ENCODE peak calls at places on chromosome 17, in six cellular contexts. One of them, this sample, is unnamed.

GRCh38 chr17:48577330-48577945 is 712 bp downstream of the HOXB4 start:
- DNase-seq in anterior cingulate cortex: no peak
- DNase-seq in ELR: no peak
- DNase-seq in MV-4-11: no peak
- DNase-seq in nephron progenitor cell: peak
- DNase-seq in activated naive CD8-positive, alpha-beta T cell treated with anti-CD3 and anti-CD28 coated beads, Interleukin-2, amount 50 U/mL, for 16 hours: no peak
- DNase-seq in this sample: no peak

GRCh38 chr17:77097772-77098171 is 43.0 kb upstream of the SEC14L1 start:
- DNase-seq in anterior cingulate cortex: peak
- DNase-seq in ELR: no peak
- DNase-seq in MV-4-11: no peak
- DNase-seq in nephron progenitor cell: no peak
- DNase-seq in activated naive CD8-positive, alpha-beta T cell treated with anti-CD3 and anti-CD28 coated beads, Interleukin-2, amount 50 U/mL, for 16 hours: no peak
- DNase-seq in this sample: peak

GRCh38 chr17:57499648-57500049 is 243.3 kb downstream of the MSI2 start:
- DNase-seq in anterior cingulate cortex: no peak
- DNase-seq in ELR: peak
- DNase-seq in MV-4-11: peak
- DNase-seq in nephron progenitor cell: no peak
- DNase-seq in activated naive CD8-positive, alpha-beta T cell treated with anti-CD3 and anti-CD28 coated beads, Interleukin-2, amount 50 U/mL, for 16 hours: no peak
- DNase-seq in this sample: no peak

GRCh38 chr17:58960068-58960467 is 146.6 kb downstream of the TRIM37 start:
- DNase-seq in anterior cingulate cortex: no peak
- DNase-seq in ELR: peak
- DNase-seq in MV-4-11: no peak
- DNase-seq in nephron progenitor cell: no peak
- DNase-seq in activated naive CD8-positive, alpha-beta T cell treated with anti-CD3 and anti-CD28 coated beads, Interleukin-2, amount 50 U/mL, for 16 hours: no peak
- DNase-seq in this sample: peak

GRCh38 chr17:7308625-7309433 is 1.4 kb downstream of the EIF5A start:
- DNase-seq in anterior cingulate cortex: peak
- DNase-seq in ELR: peak
- DNase-seq in MV-4-11: peak
- DNase-seq in nephron progenitor cell: peak
- DNase-seq in activated naive CD8-positive, alpha-beta T cell treated with anti-CD3 and anti-CD28 coated beads, Interleukin-2, amount 50 U/mL, for 16 hours: peak
- DNase-seq in this sample: peak

GRCh38 chr17:36500745-36501225 is 14.3 kb downstream of the ZNHIT3 start:
- DNase-seq in anterior cingulate cortex: no peak
- DNase-seq in ELR: no peak
- DNase-seq in MV-4-11: no peak
- DNase-seq in nephron progenitor cell: no peak
- DNase-seq in activated naive CD8-positive, alpha-beta T cell treated with anti-CD3 and anti-CD28 coated beads, Interleukin-2, amount 50 U/mL, for 16 hours: no peak
- DNase-seq in this sample: no peak

GRCh38 chr17:78954684-78955083 is 25.0 kb downstream of the LGALS3BP start:
- DNase-seq in anterior cingulate cortex: no peak
- DNase-seq in ELR: no peak
- DNase-seq in MV-4-11: no peak
- DNase-seq in nephron progenitor cell: no peak
- DNase-seq in activated naive CD8-positive, alpha-beta T cell treated with anti-CD3 and anti-CD28 coated beads, Interleukin-2, amount 50 U/mL, for 16 hours: no peak
- DNase-seq in this sample: no peak

GRCh38 chr17:78130439-78131101 is at the start of gene TMC8:
- DNase-seq in anterior cingulate cortex: no peak
- DNase-seq in ELR: no peak
- DNase-seq in MV-4-11: peak
- DNase-seq in nephron progenitor cell: no peak
- DNase-seq in activated naive CD8-positive, alpha-beta T cell treated with anti-CD3 and anti-CD28 coated beads, Interleukin-2, amount 50 U/mL, for 16 hours: no peak
- DNase-seq in this sample: no peak

GRCh38 chr17:8894673-8895578 is 27.5 kb upstream of the PIK3R6 start:
- DNase-seq in anterior cingulate cortex: no peak
- DNase-seq in ELR: peak
- DNase-seq in MV-4-11: peak
- DNase-seq in nephron progenitor cell: peak
- DNase-seq in activated naive CD8-positive, alpha-beta T cell treated with anti-CD3 and anti-CD28 coated beads, Interleukin-2, amount 50 U/mL, for 16 hours: no peak
- DNase-seq in this sample: peak

GRCh38 chr17:49637050-49637449 is 40.8 kb downstream of the SPOP start:
- DNase-seq in anterior cingulate cortex: no peak
- DNase-seq in ELR: peak
- DNase-seq in MV-4-11: no peak
- DNase-seq in nephron progenitor cell: no peak
- DNase-seq in activated naive CD8-positive, alpha-beta T cell treated with anti-CD3 and anti-CD28 coated beads, Interleukin-2, amount 50 U/mL, for 16 hours: no peak
- DNase-seq in this sample: no peak

GRCh38 chr17:44400226-44400847 is 10.9 kb upstream of the ITGA2B start:
- DNase-seq in anterior cingulate cortex: no peak
- DNase-seq in ELR: peak
- DNase-seq in MV-4-11: peak
- DNase-seq in nephron progenitor cell: no peak
- DNase-seq in activated naive CD8-positive, alpha-beta T cell treated with anti-CD3 and anti-CD28 coated beads, Interleukin-2, amount 50 U/mL, for 16 hours: no peak
- DNase-seq in this sample: peak

GRCh38 chr17:77730376-77730775 is 228.1 kb upstream of the TNRC6C start:
- DNase-seq in anterior cingulate cortex: no peak
- DNase-seq in ELR: no peak
- DNase-seq in MV-4-11: no peak
- DNase-seq in nephron progenitor cell: no peak
- DNase-seq in activated naive CD8-positive, alpha-beta T cell treated with anti-CD3 and anti-CD28 coated beads, Interleukin-2, amount 50 U/mL, for 16 hours: no peak
- DNase-seq in this sample: no peak

GRCh38 chr17:5758651-5759050 is 174.3 kb upstream of the NLRP1 start:
- DNase-seq in anterior cingulate cortex: no peak
- DNase-seq in ELR: peak
- DNase-seq in MV-4-11: no peak
- DNase-seq in nephron progenitor cell: no peak
- DNase-seq in activated naive CD8-positive, alpha-beta T cell treated with anti-CD3 and anti-CD28 coated beads, Interleukin-2, amount 50 U/mL, for 16 hours: no peak
- DNase-seq in this sample: no peak

GRCh38 chr17:78890111-78890897 is 12.7 kb downstream of the CEP295NL start:
- DNase-seq in anterior cingulate cortex: peak
- DNase-seq in ELR: no peak
- DNase-seq in MV-4-11: peak
- DNase-seq in nephron progenitor cell: no peak
- DNase-seq in activated naive CD8-positive, alpha-beta T cell treated with anti-CD3 and anti-CD28 coated beads, Interleukin-2, amount 50 U/mL, for 16 hours: peak
- DNase-seq in this sample: peak

GRCh38 chr17:50062323-50063243 is 6.7 kb downstream of the ITGA3 start:
- DNase-seq in anterior cingulate cortex: peak
- DNase-seq in ELR: peak
- DNase-seq in MV-4-11: no peak
- DNase-seq in nephron progenitor cell: no peak
- DNase-seq in activated naive CD8-positive, alpha-beta T cell treated with anti-CD3 and anti-CD28 coated beads, Interleukin-2, amount 50 U/mL, for 16 hours: no peak
- DNase-seq in this sample: no peak

GRCh38 chr17:61218438-61218837 is 181.2 kb upstream of the TBX2 start:
- DNase-seq in anterior cingulate cortex: no peak
- DNase-seq in ELR: peak
- DNase-seq in MV-4-11: peak
- DNase-seq in nephron progenitor cell: no peak
- DNase-seq in activated naive CD8-positive, alpha-beta T cell treated with anti-CD3 and anti-CD28 coated beads, Interleukin-2, amount 50 U/mL, for 16 hours: no peak
- DNase-seq in this sample: no peak

GRCh38 chr17:8746501-8747236 is 2.0 kb upstream of the CCDC42 start:
- DNase-seq in anterior cingulate cortex: no peak
- DNase-seq in ELR: peak
- DNase-seq in MV-4-11: no peak
- DNase-seq in nephron progenitor cell: no peak
- DNase-seq in activated naive CD8-positive, alpha-beta T cell treated with anti-CD3 and anti-CD28 coated beads, Interleukin-2, amount 50 U/mL, for 16 hours: no peak
- DNase-seq in this sample: no peak

GRCh38 chr17:50961282-50962220 is 95.4 kb upstream of the TOB1 start:
- DNase-seq in anterior cingulate cortex: no peak
- DNase-seq in ELR: no peak
- DNase-seq in MV-4-11: no peak
- DNase-seq in nephron progenitor cell: no peak
- DNase-seq in activated naive CD8-positive, alpha-beta T cell treated with anti-CD3 and anti-CD28 coated beads, Interleukin-2, amount 50 U/mL, for 16 hours: no peak
- DNase-seq in this sample: no peak

GRCh38 chr17:9004961-9005285 is 16.4 kb upstream of the NTN1 start:
- DNase-seq in anterior cingulate cortex: no peak
- DNase-seq in ELR: no peak
- DNase-seq in MV-4-11: no peak
- DNase-seq in nephron progenitor cell: no peak
- DNase-seq in activated naive CD8-positive, alpha-beta T cell treated with anti-CD3 and anti-CD28 coated beads, Interleukin-2, amount 50 U/mL, for 16 hours: no peak
- DNase-seq in this sample: no peak

GRCh38 chr17:39722104-39722503 is 8.2 kb downstream of the MIEN1 start:
- DNase-seq in anterior cingulate cortex: no peak
- DNase-seq in ELR: no peak
- DNase-seq in MV-4-11: no peak
- DNase-seq in nephron progenitor cell: no peak
- DNase-seq in activated naive CD8-positive, alpha-beta T cell treated with anti-CD3 and anti-CD28 coated beads, Interleukin-2, amount 50 U/mL, for 16 hours: no peak
- DNase-seq in this sample: no peak

GRCh38 chr17:43444223-43445008 is 39.4 kb upstream of the DHX8 start:
- DNase-seq in anterior cingulate cortex: no peak
- DNase-seq in ELR: no peak
- DNase-seq in MV-4-11: no peak
- DNase-seq in nephron progenitor cell: no peak
- DNase-seq in activated naive CD8-positive, alpha-beta T cell treated with anti-CD3 and anti-CD28 coated beads, Interleukin-2, amount 50 U/mL, for 16 hours: no peak
- DNase-seq in this sample: no peak

GRCh38 chr17:16639438-16639837 is 14.2 kb downstream of the ZNF624 start:
- DNase-seq in anterior cingulate cortex: no peak
- DNase-seq in ELR: no peak
- DNase-seq in MV-4-11: no peak
- DNase-seq in nephron progenitor cell: no peak
- DNase-seq in activated naive CD8-positive, alpha-beta T cell treated with anti-CD3 and anti-CD28 coated beads, Interleukin-2, amount 50 U/mL, for 16 hours: no peak
- DNase-seq in this sample: no peak

GRCh38 chr17:50056217-50056960 is 479 bp downstream of the ITGA3 start:
- DNase-seq in anterior cingulate cortex: peak
- DNase-seq in ELR: peak
- DNase-seq in MV-4-11: no peak
- DNase-seq in nephron progenitor cell: peak
- DNase-seq in activated naive CD8-positive, alpha-beta T cell treated with anti-CD3 and anti-CD28 coated beads, Interleukin-2, amount 50 U/mL, for 16 hours: no peak
- DNase-seq in this sample: no peak

GRCh38 chr17:35314415-35315216 is 58.8 kb downstream of the SLFN11 start:
- DNase-seq in anterior cingulate cortex: no peak
- DNase-seq in ELR: peak
- DNase-seq in MV-4-11: no peak
- DNase-seq in nephron progenitor cell: peak
- DNase-seq in activated naive CD8-positive, alpha-beta T cell treated with anti-CD3 and anti-CD28 coated beads, Interleukin-2, amount 50 U/mL, for 16 hours: no peak
- DNase-seq in this sample: no peak

GRCh38 chr17:2949469-2950044 is 113.8 kb downstream of the OR1D5 start:
- DNase-seq in anterior cingulate cortex: no peak
- DNase-seq in ELR: peak
- DNase-seq in MV-4-11: no peak
- DNase-seq in nephron progenitor cell: no peak
- DNase-seq in activated naive CD8-positive, alpha-beta T cell treated with anti-CD3 and anti-CD28 coated beads, Interleukin-2, amount 50 U/mL, for 16 hours: no peak
- DNase-seq in this sample: no peak

GRCh38 chr17:14341866-14342265 is 41.0 kb downstream of the HS3ST3B1 start:
- DNase-seq in anterior cingulate cortex: no peak
- DNase-seq in ELR: no peak
- DNase-seq in MV-4-11: no peak
- DNase-seq in nephron progenitor cell: no peak
- DNase-seq in activated naive CD8-positive, alpha-beta T cell treated with anti-CD3 and anti-CD28 coated beads, Interleukin-2, amount 50 U/mL, for 16 hours: no peak
- DNase-seq in this sample: no peak

GRCh38 chr17:2024572-2025219 is 438 bp downstream of the RTN4RL1 start:
- DNase-seq in anterior cingulate cortex: no peak
- DNase-seq in ELR: no peak
- DNase-seq in MV-4-11: no peak
- DNase-seq in nephron progenitor cell: no peak
- DNase-seq in activated naive CD8-positive, alpha-beta T cell treated with anti-CD3 and anti-CD28 coated beads, Interleukin-2, amount 50 U/mL, for 16 hours: no peak
- DNase-seq in this sample: no peak

GRCh38 chr17:66676421-66676820 is 158.5 kb upstream of the CACNG5 start:
- DNase-seq in anterior cingulate cortex: no peak
- DNase-seq in ELR: peak
- DNase-seq in MV-4-11: no peak
- DNase-seq in nephron progenitor cell: no peak
- DNase-seq in activated naive CD8-positive, alpha-beta T cell treated with anti-CD3 and anti-CD28 coated beads, Interleukin-2, amount 50 U/mL, for 16 hours: no peak
- DNase-seq in this sample: no peak

GRCh38 chr17:16908282-16908681 is 63.6 kb downstream of the TNFRSF13B start:
- DNase-seq in anterior cingulate cortex: no peak
- DNase-seq in ELR: no peak
- DNase-seq in MV-4-11: no peak
- DNase-seq in nephron progenitor cell: no peak
- DNase-seq in activated naive CD8-positive, alpha-beta T cell treated with anti-CD3 and anti-CD28 coated beads, Interleukin-2, amount 50 U/mL, for 16 hours: no peak
- DNase-seq in this sample: no peak

GRCh38 chr17:71869833-71870545 is 250.8 kb upstream of the SOX9 start:
- DNase-seq in anterior cingulate cortex: no peak
- DNase-seq in ELR: peak
- DNase-seq in MV-4-11: no peak
- DNase-seq in nephron progenitor cell: no peak
- DNase-seq in activated naive CD8-positive, alpha-beta T cell treated with anti-CD3 and anti-CD28 coated beads, Interleukin-2, amount 50 U/mL, for 16 hours: no peak
- DNase-seq in this sample: no peak

GRCh38 chr17:78522031-78522809 is 55.0 kb downstream of the DNAH17 start:
- DNase-seq in anterior cingulate cortex: no peak
- DNase-seq in ELR: no peak
- DNase-seq in MV-4-11: no peak
- DNase-seq in nephron progenitor cell: no peak
- DNase-seq in activated naive CD8-positive, alpha-beta T cell treated with anti-CD3 and anti-CD28 coated beads, Interleukin-2, amount 50 U/mL, for 16 hours: no peak
- DNase-seq in this sample: no peak

GRCh38 chr17:76414334-76415295 is 30.2 kb downstream of the SPHK1 start:
- DNase-seq in anterior cingulate cortex: peak
- DNase-seq in ELR: peak
- DNase-seq in MV-4-11: no peak
- DNase-seq in nephron progenitor cell: no peak
- DNase-seq in activated naive CD8-positive, alpha-beta T cell treated with anti-CD3 and anti-CD28 coated beads, Interleukin-2, amount 50 U/mL, for 16 hours: no peak
- DNase-seq in this sample: peak

GRCh38 chr17:50359005-50359699 is 13.2 kb downstream of the XYLT2 start:
- DNase-seq in anterior cingulate cortex: no peak
- DNase-seq in ELR: no peak
- DNase-seq in MV-4-11: no peak
- DNase-seq in nephron progenitor cell: no peak
- DNase-seq in activated naive CD8-positive, alpha-beta T cell treated with anti-CD3 and anti-CD28 coated beads, Interleukin-2, amount 50 U/mL, for 16 hours: no peak
- DNase-seq in this sample: no peak

GRCh38 chr17:74682442-74683190 is 30.1 kb downstream of the CD300LF start:
- DNase-seq in anterior cingulate cortex: no peak
- DNase-seq in ELR: no peak
- DNase-seq in MV-4-11: peak
- DNase-seq in nephron progenitor cell: no peak
- DNase-seq in activated naive CD8-positive, alpha-beta T cell treated with anti-CD3 and anti-CD28 coated beads, Interleukin-2, amount 50 U/mL, for 16 hours: no peak
- DNase-seq in this sample: no peak

GRCh38 chr17:345992-346785 is 6.4 kb downstream of the RPH3AL start:
- DNase-seq in anterior cingulate cortex: no peak
- DNase-seq in ELR: no peak
- DNase-seq in MV-4-11: no peak
- DNase-seq in nephron progenitor cell: no peak
- DNase-seq in activated naive CD8-positive, alpha-beta T cell treated with anti-CD3 and anti-CD28 coated beads, Interleukin-2, amount 50 U/mL, for 16 hours: no peak
- DNase-seq in this sample: no peak

GRCh38 chr17:40450175-40450574 is 6.9 kb downstream of the IGFBP4 start:
- DNase-seq in anterior cingulate cortex: no peak
- DNase-seq in ELR: peak
- DNase-seq in MV-4-11: peak
- DNase-seq in nephron progenitor cell: peak
- DNase-seq in activated naive CD8-positive, alpha-beta T cell treated with anti-CD3 and anti-CD28 coated beads, Interleukin-2, amount 50 U/mL, for 16 hours: no peak
- DNase-seq in this sample: no peak

GRCh38 chr17:58335061-58335731 is 6.6 kb upstream of the TSPOAP1 start:
- DNase-seq in anterior cingulate cortex: no peak
- DNase-seq in ELR: no peak
- DNase-seq in MV-4-11: no peak
- DNase-seq in nephron progenitor cell: no peak
- DNase-seq in activated naive CD8-positive, alpha-beta T cell treated with anti-CD3 and anti-CD28 coated beads, Interleukin-2, amount 50 U/mL, for 16 hours: no peak
- DNase-seq in this sample: no peak

GRCh38 chr17:38897176-38897575 is 27.3 kb downstream of the LASP1 start:
- DNase-seq in anterior cingulate cortex: no peak
- DNase-seq in ELR: no peak
- DNase-seq in MV-4-11: no peak
- DNase-seq in nephron progenitor cell: no peak
- DNase-seq in activated naive CD8-positive, alpha-beta T cell treated with anti-CD3 and anti-CD28 coated beads, Interleukin-2, amount 50 U/mL, for 16 hours: no peak
- DNase-seq in this sample: peak

GRCh38 chr17:69607162-69607834 is 192.8 kb downstream of the MAP2K6 start:
- DNase-seq in anterior cingulate cortex: peak
- DNase-seq in ELR: peak
- DNase-seq in MV-4-11: peak
- DNase-seq in nephron progenitor cell: peak
- DNase-seq in activated naive CD8-positive, alpha-beta T cell treated with anti-CD3 and anti-CD28 coated beads, Interleukin-2, amount 50 U/mL, for 16 hours: no peak
- DNase-seq in this sample: peak

This sample was measured in pons.